ENCODE peak calls at places on chromosome 16, in four cellular contexts. N is SJCRH30, F is PC-9, P is cardiac muscle cell. Z is an unnamed sample. For H3K4me1, the result is how much of the 10 kb centered on the place peaks cover.

GRCh38 chr16:77780378-77780837 is 8.0 kb upstream of the VAT1L start:
- DNase-seq in N (no peak), F (no peak), P (no peak), Z (no peak)

GRCh38 chr16:85902366-85903155 is 3.6 kb downstream of the IRF8 start:
- DNase-seq in N (no peak), F (no peak), P (peak), Z (peak)

GRCh38 chr16:4293181-4293716 is 20.4 kb upstream of the TFAP4 start:
- DNase-seq in N (no peak), F (no peak), P (no peak), Z (no peak)

GRCh38 chr16:4111748-4112696 is 4.2 kb downstream of the ADCY9 start:
- DNase-seq in N (no peak), F (no peak), P (no peak), Z (peak)

GRCh38 chr16:30028438-30029093 is 2.5 kb downstream of the TLCD3B start:
- DNase-seq in N (peak), F (no peak), P (peak), Z (no peak)

GRCh38 chr16:29231231-29231630 is 175.3 kb downstream of the NPIPB11 start:
- DNase-seq in N (peak), F (no peak), P (no peak), Z (no peak)

GRCh38 chr16:71288890-71289731 is at the start of gene CMTR2:
- DNase-seq in N (peak), F (peak), P (peak), Z (peak)

GRCh38 chr16:74892574-74893461 is 92.1 kb downstream of the WDR59 start:
- DNase-seq in N (no peak), F (no peak), P (no peak), Z (no peak)

GRCh38 chr16:31435341-31436220 is 7.0 kb downstream of the ZNF843 start:
- DNase-seq in N (no peak), F (no peak), P (no peak), Z (peak)

GRCh38 chr16:85536073-85536410 is 77.1 kb upstream of the GSE1 start:
- DNase-seq in N (no peak), F (no peak), P (no peak), Z (peak)

GRCh38 chr16:86946981-86947380 is 368.6 kb downstream of the FOXL1 start:
- DNase-seq in N (no peak), F (no peak), P (no peak), Z (peak)

GRCh38 chr16:5722220-5722619 is 624.6 kb upstream of the EEF2KMT start:
- DNase-seq in N (no peak), F (no peak), P (no peak), Z (no peak)

GRCh38 chr16:89098767-89099430 is 5.2 kb downstream of the ACSF3 start:
- DNase-seq in N (no peak), F (no peak), P (no peak), Z (no peak)

GRCh38 chr16:86906608-86907007 is 328.3 kb downstream of the FOXL1 start:
- DNase-seq in N (no peak), F (no peak), P (peak), Z (no peak)

GRCh38 chr16:30780549-30780948 is 6.5 kb downstream of the ZNF629 start:
- DNase-seq in N (no peak), F (no peak), P (no peak), Z (peak)

GRCh38 chr16:54938351-54939346 is 8.0 kb downstream of the IRX5 start:
- DNase-seq in N (no peak), F (no peak), P (no peak), Z (peak)

GRCh38 chr16:74743668-74744299 is 30.8 kb downstream of the FA2H start:
- DNase-seq in N (peak), F (peak), P (no peak), Z (peak)

GRCh38 chr16:73356401-73357079 is 308.6 kb upstream of the ZFHX3 start:
- DNase-seq in N (no peak), F (no peak), P (no peak), Z (no peak)

GRCh38 chr16:85717393-85718152 is 28.8 kb upstream of the GINS2 start:
- DNase-seq in N (peak), F (no peak), P (peak), Z (peak)

GRCh38 chr16:89722392-89723278 is 1.3 kb downstream of the ZNF276 start:
- DNase-seq in N (no peak), F (peak), P (no peak), Z (peak)

GRCh38 chr16:59044616-59045015 is 310.5 kb upstream of the GOT2 start:
- DNase-seq in N (no peak), F (no peak), P (no peak), Z (no peak)

GRCh38 chr16:17777461-17777863 is 306.7 kb upstream of the XYLT1 start:
- DNase-seq in N (no peak), F (no peak), P (no peak), Z (no peak)

GRCh38 chr16:12675852-12676251 is 127.8 kb downstream of the CPPED1 start:
- DNase-seq in N (peak), F (no peak), P (no peak), Z (no peak)

GRCh38 chr16:58494981-58495860 is 4.7 kb upstream of the NDRG4 start:
- DNase-seq in N (peak), F (peak), P (peak), Z (peak)

GRCh38 chr16:59886021-59886420 is 1151.9 kb upstream of the GOT2 start:
- DNase-seq in N (peak), F (no peak), P (no peak), Z (no peak)

GRCh38 chr16:88761830-88762229 is 23.2 kb downstream of the PIEZO1 start:
- DNase-seq in N (no peak), F (peak), P (no peak), Z (no peak)

GRCh38 chr16:30377812-30378235 is 3.2 kb downstream of the MYL11 start:
- DNase-seq in N (peak), F (peak), P (peak), Z (peak)

GRCh38 chr16:3718628-3719027 is 1.3 kb upstream of the TRAP1 start:
- DNase-seq in N (no peak), F (no peak), P (no peak), Z (no peak)

GRCh38 chr16:49441366-49441780 is 67.8 kb downstream of the C16orf78 start:
- DNase-seq in N (peak), F (no peak), P (peak), Z (no peak)

GRCh38 chr16:57190136-57190535 is 4.0 kb downstream of the RSPRY1 start:
- DNase-seq in N (no peak), F (no peak), P (no peak), Z (no peak)

GRCh38 chr16:68473358-68474064 is 25.2 kb upstream of the SMPD3 start:
- DNase-seq in N (no peak), F (no peak), P (no peak), Z (no peak)

GRCh38 chr16:68470461-68471150 is 22.3 kb upstream of the SMPD3 start:
- DNase-seq in N (no peak), F (no peak), P (no peak), Z (no peak)

GRCh38 chr16:68472581-68472980 is 24.3 kb upstream of the SMPD3 start:
- DNase-seq in N (no peak), F (no peak), P (no peak), Z (no peak)

GRCh38 chr16:68468849-68469248 is 20.5 kb upstream of the SMPD3 start:
- DNase-seq in N (no peak), F (peak), P (no peak), Z (no peak)

DNA sequence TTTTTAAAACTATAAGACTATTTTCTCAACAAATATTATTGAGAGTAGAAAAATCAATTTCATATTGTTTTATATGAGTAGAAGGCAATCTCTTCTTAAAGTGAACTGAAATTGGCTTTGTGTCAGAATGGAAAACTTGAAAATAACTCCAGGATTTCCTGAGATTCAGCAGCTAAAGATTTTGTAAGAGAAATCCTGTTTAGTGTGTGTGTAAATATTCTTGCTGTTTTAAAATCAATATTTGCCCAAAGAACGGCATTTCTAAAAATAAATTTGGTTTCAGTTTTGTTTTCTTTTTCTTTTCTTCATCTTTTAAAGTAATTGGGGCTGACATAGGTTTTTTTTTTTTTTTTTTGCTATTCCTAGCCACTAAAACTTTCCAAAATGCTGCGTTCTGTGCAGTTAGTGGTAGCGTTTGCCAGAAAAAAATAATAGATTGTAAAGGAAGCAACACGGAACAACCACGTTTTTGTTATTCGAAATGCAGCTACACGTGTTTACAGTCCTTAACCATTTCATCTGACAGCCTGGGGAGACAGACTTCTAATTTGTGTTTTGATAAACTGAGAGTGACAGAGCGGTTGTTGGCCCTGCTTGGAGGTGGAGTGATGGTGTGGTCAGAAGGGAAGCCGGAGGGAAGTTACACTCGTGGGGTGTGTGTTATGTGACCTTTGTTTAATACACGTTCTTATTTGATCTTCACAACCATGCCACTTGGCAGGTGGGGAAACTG is 21.6 kb upstream of the SMPD3 start:
- DNase-seq in N (no peak), F (no peak), P (no peak), Z (no peak)
- H3K4me3 ChIP-seq in N (no peak), F (no peak), P (no peak), Z (no peak)

GRCh38 chr16:81494888-81495287 is 50.3 kb downstream of the CMIP start:
- DNase-seq in N (no peak), F (no peak), P (no peak), Z (no peak)
- H3K27ac ChIP-seq in N (no peak), F (peak), P (no peak), Z (peak)

DNA sequence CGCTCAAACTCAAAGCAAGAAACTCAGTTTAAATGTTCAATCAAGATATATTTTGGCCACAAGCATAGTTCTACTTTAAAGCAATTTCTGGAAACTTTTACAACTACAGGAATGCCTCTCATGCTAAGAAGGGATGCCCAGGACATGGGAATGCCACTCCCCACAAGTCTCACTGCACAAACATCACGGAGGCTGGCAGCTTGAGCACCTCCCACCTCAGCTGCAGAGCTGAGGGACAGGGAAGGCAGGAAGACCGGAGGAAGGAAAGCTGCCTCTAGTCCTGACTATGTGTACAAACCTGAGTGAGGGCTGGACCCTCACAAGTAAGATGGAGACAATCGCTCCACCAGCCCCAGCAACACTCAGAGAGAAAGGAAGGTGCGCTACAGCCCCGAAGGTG is 5.3 kb downstream of the AXIN1 start:
- DNase-seq in N (no peak), F (no peak), P (no peak), Z (no peak)
- H3K4me1 ChIP-seq in N (under half), F (under half), P (under half), Z (under half)

DNA sequence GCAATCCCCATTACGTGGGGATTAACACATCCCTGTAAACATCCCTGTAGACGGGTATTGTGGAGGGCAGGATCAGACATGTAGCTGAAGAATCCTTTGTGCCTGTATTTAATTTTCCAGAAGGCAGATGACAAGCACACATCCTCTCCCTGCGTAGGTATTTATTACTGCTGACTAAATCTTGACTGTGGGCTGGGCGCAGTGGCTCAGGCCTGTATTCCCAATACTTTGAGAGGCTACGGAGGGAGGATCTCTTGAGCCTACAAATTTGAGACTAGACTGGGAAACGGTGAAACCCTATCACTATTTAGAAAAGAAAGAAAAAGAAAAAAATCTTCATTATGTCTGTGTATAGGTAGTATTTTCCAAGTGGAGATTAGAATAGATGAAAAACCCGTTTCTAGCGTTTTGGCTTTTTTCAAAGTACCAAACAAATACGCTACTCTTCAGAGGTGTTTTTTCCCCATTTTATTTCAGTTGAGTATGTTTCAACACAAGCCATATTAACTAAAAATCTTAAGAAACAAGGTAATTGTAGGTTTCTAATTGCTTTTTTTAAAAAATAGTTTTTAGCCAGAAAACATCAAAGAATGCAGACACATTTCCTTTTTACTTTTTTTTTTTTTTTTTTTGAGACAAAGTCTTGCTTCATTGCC is 1.5 kb upstream of the MARF1 start:
- DNase-seq in N (peak), F (no peak), P (no peak), Z (no peak)
- H3K4me3 ChIP-seq in N (peak), F (peak), P (no peak), Z (no peak)

DNA sequence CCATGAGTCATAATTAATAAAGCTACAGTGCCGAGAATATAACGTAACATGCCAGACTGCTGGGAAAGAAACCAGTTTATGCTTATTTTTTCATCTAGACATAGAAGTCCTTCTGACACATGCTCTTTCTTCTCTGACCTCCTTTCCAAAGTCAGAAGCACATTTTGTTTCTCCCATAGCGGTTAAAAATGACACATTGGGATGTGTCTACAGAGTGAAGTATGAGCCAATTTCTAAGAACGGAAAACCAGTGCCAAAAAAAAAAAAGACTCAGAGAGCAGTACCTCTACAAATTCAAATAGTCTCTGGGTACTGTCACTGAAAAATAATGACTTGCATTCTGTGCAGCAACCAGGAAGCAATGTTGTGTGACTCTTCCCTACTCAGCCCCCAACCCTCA is 145.4 kb upstream of the PMFBP1 start:
- DNase-seq in N (no peak), F (no peak), P (no peak), Z (no peak)
- H3K27ac ChIP-seq in N (no peak), F (no peak), P (no peak), Z (no peak)

DNA sequence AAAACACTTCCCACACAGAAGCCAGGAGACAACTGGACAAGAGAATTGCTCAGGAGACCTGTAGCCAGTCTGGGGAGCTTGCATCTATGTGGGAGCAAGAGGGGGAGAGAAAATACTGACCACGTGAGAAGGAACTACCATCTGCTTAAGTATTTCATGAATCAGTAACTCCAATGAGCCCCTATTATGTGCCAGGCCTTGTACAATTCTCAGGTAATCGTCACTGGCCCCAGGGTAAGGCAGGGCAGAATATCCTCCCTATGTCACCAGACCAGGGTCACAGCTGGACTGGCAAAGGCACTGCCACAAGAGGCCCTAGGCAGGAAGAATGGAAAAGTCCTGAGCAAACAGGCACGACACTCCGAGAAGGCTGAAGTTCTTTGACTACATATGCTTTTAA is 25.9 kb downstream of the USP7 start:
- DNase-seq in N (no peak), F (peak), P (no peak), Z (no peak)
- H3K4me1 ChIP-seq in N (under half), F (under half), P (under half), Z (under half)